ENCODE peak calls at places on chromosomes 7 and 10, in eight cellular contexts. D is stimulated activated CD4-positive, alpha-beta T cell treated with anti-CD3 and anti-CD28 coated beads, Interleukin-4, amount 100 ng/mL, for 48 hours; J is NCI-H1417; G is NCI-H1092; R is brain microvascular endothelial cell; M is pulmonary artery endothelial cell; I is gastrocnemius medialis; C is body of pancreas. Q is an unnamed sample.

GRCh38 chr7:140230517-140230861 is 53.7 kb upstream of the KDM7A start:
- DNase-seq in D (peak; percentile 71), J (peak; percentile 17), G (no peak), R (no peak), M (no peak), I (no peak), C (no peak), Q (peak; percentile 90)

GRCh38 chr10:133452453-133452852 is 1.3 kb upstream of the SCART1 start:
- DNase-seq in D (no peak), J (no peak), G (no peak), R (no peak), M (no peak), I (no peak), C (no peak), Q (no peak)

GRCh38 chr7:132475037-132475668 is 101.1 kb downstream of the PLXNA4 start:
- DNase-seq in D (no peak), J (no peak), G (no peak), R (no peak), M (no peak), I (no peak), C (no peak), Q (no peak)

GRCh38 chr7:77644774-77645173 is 51.5 kb upstream of the RSBN1L start:
- DNase-seq in D (no peak), J (no peak), G (no peak), R (no peak), M (no peak), I (no peak), C (no peak), Q (no peak)

GRCh38 chr10:83724471-83725241 is 414.7 kb upstream of the GHITM start:
- DNase-seq in D (no peak), J (no peak), G (no peak), R (no peak), M (no peak), I (no peak), C (no peak), Q (no peak)

GRCh38 chr10:5434017-5434753 is 21.8 kb downstream of the NET1 start:
- DNase-seq in D (no peak), J (peak; percentile 3), G (peak; percentile 29), R (peak; percentile 88), M (no peak), I (no peak), C (no peak), Q (no peak)

GRCh38 chr10:91805110-91805825 is 7.0 kb downstream of the TNKS2 start:
- DNase-seq in D (no peak), J (no peak), G (no peak), R (no peak), M (no peak), I (no peak), C (no peak), Q (no peak)

GRCh38 chr10:974038-974784 is 14.0 kb upstream of the GTPBP4 start:
- DNase-seq in D (no peak), J (peak; percentile 69), G (no peak), R (peak; percentile 73), M (no peak), I (no peak), C (no peak), Q (no peak)

GRCh38 chr10:130300608-130301025 is 164.4 kb downstream of the GLRX3 start:
- DNase-seq in D (peak; percentile 55), J (no peak), G (no peak), R (no peak), M (no peak), I (peak; percentile 52), C (peak; percentile 47), Q (peak; percentile 85)

GRCh38 chr10:110081914-110082313 is 74.1 kb downstream of the ADD3 start:
- DNase-seq in D (no peak), J (no peak), G (no peak), R (peak; percentile 80), M (peak; percentile 90), I (no peak), C (no peak), Q (no peak)

Q was measured in mucosa of descending colon.